ENCODE peak calls at places on chromosomes 13 and 19, in five cellular contexts. G, K, H, N and Z are unnamed samples.

GRCh38 chr19:49475191-49475932 is 1.3 kb downstream of the FLT3LG start:
- DNase-seq in H (no peak), G (no peak), N (no peak), K (no peak), Z (no peak)

GRCh38 chr13:106610511-106610910 is 42.6 kb upstream of the ARGLU1 start:
- DNase-seq in K (no peak), N (peak), H (no peak), G (no peak), Z (no peak)

GRCh38 chr19:11421607-11422098 is 2.5 kb upstream of the RGL3 start:
- DNase-seq in H (no peak), K (no peak), G (no peak), N (no peak), Z (peak)

GRCh38 chr19:4730740-4731171 is 7.1 kb upstream of the DPP9 start:
- DNase-seq in H (no peak), G (no peak), K (peak), N (no peak), Z (peak)

GRCh38 chr19:44585371-44586141 is 27.8 kb upstream of the IGSF23 start:
- DNase-seq in N (peak), G (peak), K (no peak), H (no peak), Z (no peak)

GRCh38 chr13:40983269-40983668 is 35.8 kb downstream of the ELF1 start:
- DNase-seq in G (no peak), H (no peak), N (no peak), K (no peak), Z (no peak)

GRCh38 chr13:90908792-90909191 is 438.7 kb upstream of the MIR17HG start:
- DNase-seq in K (no peak), H (no peak), N (no peak), G (no peak), Z (no peak)

GRCh38 chr19:44684892-44685847 is 13.8 kb upstream of the CEACAM16 start:
- DNase-seq in K (no peak), N (peak), G (peak), H (peak), Z (no peak)

GRCh38 chr19:55240713-55241020 is 12.1 kb upstream of the TMEM86B start:
- DNase-seq in H (no peak), G (no peak), N (no peak), K (no peak), Z (no peak)

GRCh38 chr13:109148243-109148642 is 518.8 kb downstream of the MYO16 start:
- DNase-seq in G (peak), K (no peak), N (peak), H (no peak), Z (no peak)

GRCh38 chr13:48155850-48156249 is 60.9 kb upstream of the MED4 start:
- DNase-seq in K (no peak), G (peak), N (peak), H (no peak), Z (no peak)
- TF ChIP-seq CTCF in K (no peak), G (no peak), N (no peak), H (no peak), Z (no peak)

DNA sequence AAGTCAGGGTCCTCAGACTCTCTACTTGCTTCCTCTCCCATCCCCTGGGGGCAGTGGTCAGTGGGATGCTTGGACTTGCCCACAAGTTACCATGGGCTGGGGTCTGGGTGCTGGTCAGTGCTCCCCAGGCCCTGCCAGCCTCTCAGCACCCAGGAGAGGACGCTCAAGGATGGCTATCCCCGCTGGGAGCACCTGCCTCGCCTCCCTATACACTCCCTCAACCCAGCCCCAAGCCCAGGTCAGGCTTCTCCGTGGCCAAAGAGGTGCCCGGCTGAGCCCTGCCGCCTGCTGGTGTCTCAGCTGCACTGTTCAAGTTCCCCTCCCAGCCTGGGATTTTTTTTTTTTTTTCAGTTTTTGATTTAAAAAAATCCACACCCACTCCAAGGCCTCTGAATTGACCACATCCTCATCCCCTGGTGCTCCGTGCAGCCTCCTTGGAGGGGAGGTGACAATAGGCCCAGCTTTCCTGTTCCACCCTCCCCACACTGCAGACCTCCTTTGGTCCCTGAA is 10.8 kb downstream of the F2RL3 start:
- DNase-seq in N (peak), G (no peak), H (no peak), K (no peak), Z (no peak)
- TF ChIP-seq CTCF in N (peak), G (peak), H (no peak), K (peak), Z (no peak)

GRCh38 chr19:1057185-1057857 is 9.6 kb upstream of the ARHGAP45 start:
- DNase-seq in N (peak), H (no peak), K (no peak), G (no peak), Z (no peak)
- TF ChIP-seq CTCF in N (no peak), H (no peak), K (no peak), G (no peak), Z (no peak)

GRCh38 chr19:23823952-23824389 is 65.3 kb upstream of the ZNF681 start:
- DNase-seq in G (no peak), H (no peak), N (peak), K (no peak), Z (no peak)
- TF ChIP-seq CTCF in G (no peak), H (no peak), N (no peak), K (peak), Z (no peak)

DNA sequence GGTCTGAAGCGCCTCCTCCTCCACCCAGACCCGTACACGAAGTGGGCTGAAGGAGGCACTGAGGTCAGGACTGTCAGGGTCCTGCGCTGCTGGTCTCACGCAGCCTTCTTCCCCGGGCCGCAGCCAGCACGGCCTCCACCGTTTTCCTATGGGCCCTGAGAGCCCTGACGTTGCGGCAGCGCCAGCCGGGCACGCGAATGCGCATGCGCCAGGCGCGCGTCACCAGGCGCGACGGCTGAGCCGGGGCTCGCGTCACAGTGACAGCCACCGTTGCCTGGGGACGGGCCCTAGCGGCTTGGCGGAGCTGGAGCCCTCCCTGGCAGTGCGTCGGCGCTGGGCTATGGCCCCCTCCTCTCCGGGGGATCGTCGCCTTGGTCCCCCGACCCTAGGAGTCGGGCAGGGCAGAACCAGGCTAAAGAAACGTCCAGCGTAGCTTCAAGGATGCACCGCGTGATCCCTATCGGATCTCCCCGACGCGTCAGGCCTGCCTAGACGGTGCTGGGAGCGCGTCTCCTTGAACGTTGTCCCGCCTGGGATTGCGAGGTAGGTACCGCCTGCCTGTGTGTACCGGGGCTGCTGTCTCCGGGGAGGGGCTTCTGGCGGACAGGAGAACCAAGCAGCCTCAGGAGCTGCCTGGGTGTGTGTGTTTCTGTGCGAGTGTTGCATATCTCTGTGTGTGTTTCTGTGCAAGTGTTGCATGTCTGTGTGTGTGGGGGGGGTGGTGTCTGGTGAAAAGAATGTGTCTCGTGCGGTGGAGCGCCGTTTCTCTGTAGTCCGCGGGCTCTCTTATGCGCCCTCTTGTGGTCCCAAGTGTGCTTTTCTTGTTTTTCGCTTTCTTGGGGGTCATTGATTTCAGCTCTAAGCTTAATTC is 43.2 kb downstream of the ZNF571 start:
- DNase-seq in N (peak), G (no peak), H (no peak), K (no peak), Z (peak)
- TF ChIP-seq CTCF in N (peak), G (peak), H (no peak), K (no peak), Z (no peak)

DNA sequence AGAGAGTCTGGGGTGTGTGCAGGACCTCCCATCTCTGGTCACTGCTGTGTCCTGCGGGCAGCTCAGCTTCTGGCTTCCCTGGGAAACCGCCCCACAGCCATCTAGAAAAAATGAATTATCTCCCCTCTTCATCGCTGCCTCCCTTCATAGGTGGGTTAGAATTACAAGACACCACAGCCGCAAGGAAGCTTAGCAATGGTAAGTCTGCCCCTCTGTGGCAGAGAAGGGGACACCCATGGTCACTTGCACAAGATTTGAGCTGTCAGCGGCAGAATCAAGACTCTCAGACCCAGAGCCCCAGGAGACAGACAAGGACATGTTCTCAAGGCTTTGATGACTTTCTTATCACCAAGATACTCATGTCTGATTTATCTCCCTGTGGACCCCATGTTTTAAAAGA is 110.8 kb upstream of the PABPC3 start:
- DNase-seq in K (no peak), H (no peak), N (no peak), G (no peak), Z (no peak)
- TF ChIP-seq CTCF in K (peak), H (no peak), N (no peak), G (no peak), Z (no peak)

GRCh38 chr19:1590641-1591397 is 1.8 kb downstream of the MBD3 start:
- DNase-seq in N (no peak), H (no peak), G (no peak), K (no peak), Z (no peak)
- TF ChIP-seq CTCF in N (no peak), H (no peak), G (peak), K (peak), Z (no peak)

GRCh38 chr19:38483016-38483630 is 49.6 kb downstream of the RYR1 start:
- DNase-seq in G (no peak), K (no peak), N (no peak), H (no peak), Z (no peak)
- TF ChIP-seq CTCF in G (no peak), K (no peak), N (no peak), H (no peak), Z (no peak)

GRCh38 chr13:49908637-49909036 is 27.5 kb downstream of the SPRYD7 start:
- DNase-seq in N (no peak), G (no peak), K (no peak), H (no peak), Z (no peak)
- TF ChIP-seq CTCF in N (no peak), G (no peak), K (peak), H (no peak), Z (no peak)

GRCh38 chr19:19111138-19111835 is 27.0 kb downstream of the TMEM161A start:
- DNase-seq in H (no peak), G (no peak), K (no peak), N (no peak), Z (no peak)

GRCh38 chr19:19113040-19113541 is 25.2 kb downstream of the TMEM161A start:
- DNase-seq in G (no peak), K (no peak), N (no peak), H (no peak), Z (no peak)

GRCh38 chr19:19109601-19110000 is 28.7 kb downstream of the TMEM161A start:
- DNase-seq in N (no peak), H (no peak), K (no peak), G (no peak), Z (no peak)

GRCh38 chr19:19111967-19112580 is 26.2 kb downstream of the TMEM161A start:
- DNase-seq in K (no peak), G (no peak), H (no peak), N (no peak), Z (no peak)

GRCh38 chr19:19110410-19111137 is 27.7 kb downstream of the TMEM161A start:
- DNase-seq in N (no peak), H (no peak), G (no peak), K (peak), Z (no peak)
- TF ChIP-seq CTCF in N (no peak), H (no peak), G (no peak), K (peak), Z (no peak)